ENCODE peak calls at places on chromosomes 6 and 20, in four cellular contexts. Z is activated T-helper 1 cell treated with anti-CD3 and anti-CD28 coated beads, Interleukin-2, amount 50 U/mL, for 16 hours; B is SHP77; E is stimulated activated CD8-positive, alpha-beta memory T cell treated with anti-CD3 and anti-CD28 coated beads, Interleukin-15, amount 100 ng/mL, for 1 hour. Q is an unnamed sample.

GRCh38 chr6:88922775-88923548 is 40.5 kb downstream of the RNGTT start:
- DNase-seq in Z (no peak), B (no peak), E (no peak), Q (no peak)

GRCh38 chr6:153503810-153504209 is 372.7 kb upstream of the RGS17 start:
- DNase-seq in Z (no peak), B (peak; percentile 8), E (no peak), Q (no peak)

GRCh38 chr6:20463396-20463795 is 61.7 kb downstream of the E2F3 start:
- DNase-seq in Z (no peak), B (no peak), E (no peak), Q (no peak)

GRCh38 chr6:5181494-5182287 is 79.1 kb downstream of the LYRM4 start:
- DNase-seq in Z (no peak), B (no peak), E (no peak), Q (no peak)

GRCh38 chr6:158046201-158047119 is 64.8 kb downstream of the SYNJ2 start:
- DNase-seq in Z (no peak), B (no peak), E (no peak), Q (no peak)

GRCh38 chr6:3361312-3362037 is 95.4 kb downstream of the SLC22A23 start:
- DNase-seq in Z (no peak), B (no peak), E (no peak), Q (no peak)

GRCh38 chr6:11675610-11676009 is 103.0 kb downstream of the ADTRP start:
- DNase-seq in Z (no peak), B (peak; percentile 13), E (no peak), Q (no peak)

GRCh38 chr20:1267161-1267560 is 1.1 kb downstream of the SNPH start:
- DNase-seq in Z (no peak), B (no peak), E (no peak), Q (peak; percentile 61)

GRCh38 chr20:63462244-63462643 is 10.2 kb downstream of the KCNQ2 start:
- DNase-seq in Z (no peak), B (no peak), E (no peak), Q (no peak)

GRCh38 chr6:97215157-97215769 is 67.8 kb downstream of the MMS22L start:
- DNase-seq in Z (no peak), B (peak; percentile 1), E (no peak), Q (no peak)